ENCODE peak calls at places on chromosome X, in four cellular contexts. N, P, I and A are unnamed samples.
A peak's percentile ranks its signal among the peaks of the same experiment; 100 is the strongest.

GRCh38 chrX:78104447-78105176 is 564 bp downstream of the PGK1 start:
- DNase-seq in I (peak; percentile 4), P (no peak), N (peak; percentile 78), A (peak; percentile 12)

GRCh38 chrX:42119076-42119475 is 195.7 kb upstream of the CASK start:
- DNase-seq in P (no peak), N (no peak), I (no peak), A (no peak)

GRCh38 chrX:153627675-153628111 is 19.3 kb upstream of the DUSP9 start:
- DNase-seq in I (no peak), N (peak; percentile 62), P (no peak), A (no peak)

GRCh38 chrX:133987188-133987587 is 1.8 kb upstream of the GPC3 start:
- DNase-seq in P (no peak), I (no peak), N (no peak), A (no peak)

GRCh38 chrX:123219916-123220315 is 35.8 kb downstream of the GRIA3 start:
- DNase-seq in I (no peak), P (no peak), N (no peak), A (no peak)

GRCh38 chrX:77162777-77163176 is 284.4 kb upstream of the FGF16 start:
- DNase-seq in P (no peak), I (no peak), N (no peak), A (no peak)

GRCh38 chrX:124646403-124646802 is 300.0 kb downstream of the SH2D1A start:
- DNase-seq in I (no peak), N (no peak), P (no peak), A (no peak)

GRCh38 chrX:20374866-20375530 is 108.3 kb upstream of the RPS6KA3 start:
- DNase-seq in N (no peak), P (no peak), I (no peak), A (no peak)

GRCh38 chrX:135596495-135596894 is 76.0 kb downstream of the INTS6L start:
- DNase-seq in N (peak; percentile 42), I (no peak), P (peak; percentile 38), A (peak; percentile 15)

GRCh38 chrX:124211312-124211942 is 121.0 kb upstream of the TEX13D start:
- DNase-seq in P (no peak), I (no peak), N (no peak), A (no peak)

GRCh38 chrX:57406149-57406548 is 119.6 kb downstream of the FAAH2 start:
- DNase-seq in P (no peak), I (no peak), N (no peak), A (no peak)